ENCODE peak calls at places on chromosomes 2 and 18, in five cellular contexts. L is uterus, P is T-helper 9 cell, E is HS-27A, B is anterior cingulate cortex. K is an unnamed sample.

GRCh38 chr18:75208055-75208835 is 694 bp downstream of the PTGR3 start:
- DNase-seq in L (peak), P (peak), E (no peak), B (no peak), K (peak)

GRCh38 chr18:36186461-36187137 is 698 bp upstream of the MOCOS start:
- DNase-seq in L (no peak), P (no peak), E (no peak), B (no peak), K (peak)

GRCh38 chr2:177242136-177242987 is 22.2 kb downstream of the NFE2L2 start:
- DNase-seq in L (no peak), P (no peak), E (peak), B (no peak), K (no peak)

GRCh38 chr2:40668435-40668834 is 216.5 kb upstream of the SLC8A1 start:
- DNase-seq in L (peak), P (no peak), E (no peak), B (no peak), K (no peak)

GRCh38 chr2:74261204-74261864 is 62.9 kb downstream of the MTHFD2 start:
- DNase-seq in L (no peak), P (no peak), E (no peak), B (no peak), K (peak)

GRCh38 chr2:20796374-20796791 is 26.5 kb downstream of the LDAH start:
- DNase-seq in L (no peak), P (no peak), E (no peak), B (no peak), K (no peak)

GRCh38 chr18:41146301-41146700 is 808.7 kb upstream of the PIK3C3 start:
- DNase-seq in L (no peak), P (no peak), E (no peak), B (no peak), K (no peak)

GRCh38 chr2:18855027-18855426 is 265.7 kb upstream of the NT5C1B start:
- DNase-seq in L (no peak), P (no peak), E (no peak), B (no peak), K (no peak)

GRCh38 chr2:150410809-150411208 is 76.7 kb downstream of the RND3 start:
- DNase-seq in L (no peak), P (no peak), E (peak), B (no peak), K (no peak)

GRCh38 chr2:42092084-42092996 is 44.5 kb downstream of the PKDCC start:
- DNase-seq in L (no peak), P (no peak), E (no peak), B (peak), K (no peak)

GRCh38 chr18:427005-427404 is 73.5 kb downstream of the COLEC12 start:
- DNase-seq in L (peak), P (no peak), E (no peak), B (no peak), K (no peak)